ENCODE peak calls at places on chromosomes 2 and 18, in four cellular contexts. R is SW480; P is GM19239; Q is activated CD4-positive, alpha-beta T cell treated with anti-CD3 and anti-CD28 coated beads for 1 hour. T is an unnamed sample.
A peak's percentile ranks its signal among the peaks of the same experiment; 100 is the strongest.

GRCh38 chr2:62923881-62924280 is 126.7 kb upstream of the OTX1 start:
- DNase-seq in R (no peak), P (no peak), Q (no peak), T (no peak)

GRCh38 chr18:66993492-66993891 is 389.6 kb upstream of the CDH19 start:
- DNase-seq in R (peak; percentile 31), P (no peak), Q (no peak), T (no peak)

GRCh38 chr18:25005602-25006375 is 346.2 kb downstream of the ZNF521 start:
- DNase-seq in R (no peak), P (no peak), Q (no peak), T (no peak)

GRCh38 chr18:37460616-37461015 is 105.0 kb downstream of the CELF4 start:
- DNase-seq in R (no peak), P (no peak), Q (no peak), T (no peak)

GRCh38 chr18:46917108-46917807 is at the start of the genes KATNAL2 and PIAS2:
- DNase-seq in R (peak; percentile 58), P (peak; percentile 77), Q (peak; percentile 64), T (peak; percentile 87)

GRCh38 chr2:160282063-160282580 is 82.0 kb upstream of the ITGB6 start:
- DNase-seq in R (no peak), P (no peak), Q (no peak), T (peak; percentile 74)

GRCh38 chr2:61707984-61708852 is 145.6 kb downstream of the FAM161A start:
- DNase-seq in R (peak; percentile 60), P (peak; percentile 52), Q (no peak), T (no peak)

GRCh38 chr2:43041167-43041566 is 185.2 kb downstream of the ZFP36L2 start:
- DNase-seq in R (peak; percentile 44), P (no peak), Q (no peak), T (no peak)

GRCh38 chr2:36477315-36477714 is 120.7 kb downstream of the FEZ2 start:
- DNase-seq in R (no peak), P (no peak), Q (no peak), T (peak; percentile 74)

GRCh38 chr2:101328474-101329007 is 20.0 kb upstream of the RNF149 start:
- DNase-seq in R (no peak), P (no peak), Q (no peak), T (peak; percentile 93)

GRCh38 chr2:11502740-11503292 is 31.0 kb upstream of the GREB1 start:
- DNase-seq in R (peak; percentile 51), P (no peak), Q (no peak), T (no peak)

GRCh38 chr2:184628051-184628450 is 29.7 kb downstream of the ZNF804A start:
- DNase-seq in R (no peak), P (no peak), Q (no peak), T (peak; percentile 76)

GRCh38 chr2:22497789-22498188 is 887.2 kb upstream of the KLHL29 start:
- DNase-seq in R (no peak), P (no peak), Q (no peak), T (peak; percentile 17)

GRCh38 chr2:178111743-178112142 is 494 bp upstream of the RBM45 start:
- DNase-seq in R (no peak), P (no peak), Q (no peak), T (no peak)

GRCh38 chr18:64240301-64240700 is 91.4 kb upstream of the LINC00305 start:
- DNase-seq in R (no peak), P (no peak), Q (no peak), T (no peak)

GRCh38 chr2:135490381-135490780 is 40.6 kb downstream of the ZRANB3 start:
- DNase-seq in R (no peak), P (no peak), Q (no peak), T (no peak)

GRCh38 chr2:102841107-102841840 is 79.4 kb downstream of the TMEM182 start:
- DNase-seq in R (peak; percentile 39), P (peak; percentile 8), Q (no peak), T (peak; percentile 71)

GRCh38 chr2:43542285-43542933 is 53.4 kb downstream of the THADA start:
- DNase-seq in R (peak; percentile 62), P (no peak), Q (no peak), T (peak; percentile 63)

GRCh38 chr2:39232141-39232540 is 11.6 kb downstream of the CDKL4 start:
- DNase-seq in R (no peak), P (no peak), Q (no peak), T (no peak)